ENCODE peak calls at places on chromosomes 12 and 14, in five cellular contexts. W is left lung; I is stimulated activated CD4-positive, alpha-beta T cell treated with anti-CD3 and anti-CD28 coated beads, Interleukin-2, amount 100 ng/mL, for 48 hours; U is AG20443; X is nucleus accumbens. Z is an unnamed sample.

GRCh38 chr12:53983580-53984572 is 1.1 kb upstream of the HOXC10 start:
- DNase-seq in W (no peak), I (no peak), U (no peak), X (no peak), Z (no peak)

GRCh38 chr12:51721281-51721940 is 127.1 kb downstream of the FIGNL2 start:
- DNase-seq in W (peak), I (peak), U (no peak), X (peak), Z (peak)

GRCh38 chr14:75831455-75831854 is 150.3 kb downstream of the TGFB3 start:
- DNase-seq in W (peak), I (peak), U (peak), X (no peak), Z (peak)

GRCh38 chr12:6689000-6689882 is at the start of gene ZNF384:
- DNase-seq in W (peak), I (peak), U (peak), X (peak), Z (peak)

GRCh38 chr14:73325063-73325462 is 87.8 kb downstream of the PAPLN start:
- DNase-seq in W (no peak), I (no peak), U (no peak), X (no peak), Z (no peak)

GRCh38 chr14:96934961-96935360 is 137.8 kb downstream of the VRK1 start:
- DNase-seq in W (no peak), I (no peak), U (no peak), X (no peak), Z (no peak)

GRCh38 chr14:94827711-94828505 is 58.0 kb upstream of the GSC start:
- DNase-seq in W (no peak), I (no peak), U (no peak), X (no peak), Z (no peak)

GRCh38 chr12:71299541-71300376 is 139.8 kb upstream of the LGR5 start:
- DNase-seq in W (no peak), I (no peak), U (no peak), X (no peak), Z (no peak)

GRCh38 chr12:114069507-114069906 is 103.4 kb upstream of the RBM19 start:
- DNase-seq in W (no peak), I (no peak), U (no peak), X (no peak), Z (no peak)

GRCh38 chr14:32697704-32698103 is 241.0 kb upstream of the NPAS3 start:
- DNase-seq in W (no peak), I (no peak), U (peak), X (no peak), Z (no peak)

Z was measured in T-cell.